ENCODE peak calls at places on chromosomes 2 and 18, in eight cellular contexts. O is AG08395; I is stimulated activated CD4-positive, alpha-beta T cell treated with anti-CD3 and anti-CD28 coated beads, Interleukin-4, amount 100 ng/mL, for 24 hours; A is AG04450; Y is lung microvascular endothelial cell; P is Calu3; N is C1 segment of cervical spinal cord; L is kidney tubule cell. R is an unnamed sample.

GRCh38 chr2:190255668-190256067 is 64.0 kb downstream of the HIBCH start:
- DNase-seq in Y (no peak), L (peak; percentile 44), N (no peak), P (no peak), A (no peak), I (no peak), O (no peak), R (no peak)

GRCh38 chr2:42128731-42129486 is 40.2 kb upstream of the EML4 start:
- DNase-seq in O (peak; percentile 63), I (no peak), A (peak; percentile 52), Y (no peak), L (peak; percentile 53), P (peak; percentile 25), N (no peak), R (peak; percentile 35)

GRCh38 chr2:227780981-227781630 is 32.5 kb upstream of the CCL20 start:
- DNase-seq in Y (no peak), P (peak; percentile 35), O (no peak), A (no peak), N (no peak), I (no peak), L (peak; percentile 49), R (no peak)

GRCh38 chr18:63850010-63850409 is 37.5 kb upstream of the SERPINB2 start:
- DNase-seq in O (peak; percentile 57), L (peak; percentile 35), Y (peak; percentile 3), P (peak; percentile 65), N (no peak), I (no peak), A (no peak), R (peak; percentile 35)

GRCh38 chr2:128379021-128380005 is 60.6 kb upstream of the HS6ST1 start:
- DNase-seq in A (peak; percentile 24), O (peak; percentile 68), N (no peak), P (no peak), I (no peak), L (no peak), Y (peak; percentile 33), R (peak; percentile 53)

GRCh38 chr18:13221821-13222220 is 3.3 kb downstream of the LDLRAD4 start:
- DNase-seq in A (no peak), I (no peak), P (no peak), Y (no peak), N (no peak), O (no peak), L (no peak), R (no peak)

GRCh38 chr2:118123561-118124232 is 35.4 kb downstream of the INSIG2 start:
- DNase-seq in P (peak; percentile 84), I (no peak), O (peak; percentile 92), N (no peak), L (peak; percentile 97), A (no peak), Y (peak; percentile 81), R (peak; percentile 73)

GRCh38 chr2:186486651-186487647 is 889 bp downstream of the ZC3H15 start:
- DNase-seq in P (no peak), L (peak; percentile 15), O (peak; percentile 44), N (no peak), A (no peak), Y (peak; percentile 30), I (no peak), R (peak; percentile 58)

GRCh38 chr2:229445013-229445412 is 173.9 kb upstream of the PID1 start:
- DNase-seq in Y (peak; percentile 65), P (peak; percentile 68), L (peak; percentile 64), O (peak; percentile 84), N (peak; percentile 78), A (peak; percentile 82), I (no peak), R (peak; percentile 93)

GRCh38 chr2:216555274-216555673 is 56.6 kb downstream of the RPL37A start:
- DNase-seq in I (no peak), O (peak; percentile 61), P (peak; percentile 16), A (no peak), Y (no peak), N (peak; percentile 69), L (peak; percentile 70), R (peak; percentile 39)

GRCh38 chr2:18987592-18988073 is 370.8 kb downstream of the OSR1 start:
- DNase-seq in O (peak; percentile 68), I (no peak), A (peak; percentile 85), L (peak; percentile 78), N (no peak), Y (peak; percentile 64), P (peak; percentile 64), R (peak; percentile 46)

GRCh38 chr2:198100323-198100722 is 295.9 kb downstream of the PLCL1 start:
- DNase-seq in O (peak; percentile 45), P (no peak), A (no peak), N (no peak), L (peak; percentile 26), I (no peak), Y (no peak), R (no peak)

GRCh38 chr2:217289909-217290283 is 430.0 kb upstream of the TNP1 start:
- DNase-seq in O (no peak), Y (no peak), I (no peak), N (no peak), P (no peak), L (no peak), A (no peak), R (no peak)

GRCh38 chr2:232829988-232830387 is 40.1 kb upstream of the SNORC start:
- DNase-seq in I (no peak), N (no peak), P (no peak), L (no peak), A (no peak), Y (no peak), O (no peak), R (no peak)

GRCh38 chr18:57890266-57890665 is 87.2 kb upstream of the ATP8B1 start:
- DNase-seq in P (no peak), L (no peak), Y (no peak), N (no peak), O (no peak), I (no peak), A (no peak), R (no peak)